ENCODE peak calls at places on chromosomes 2 and 18, in eight cellular contexts. L is RWPE2, V is left ventricle myocardium inferior, Y is PC-3, G is choroid plexus epithelial cell, T is BJ, I is BE2C, R is prostate gland. E is an unnamed sample.

GRCh38 chr2:222423632-222424280 is 587 bp upstream of the SGPP2 start:
- DNase-seq in L (no peak), R (no peak), Y (no peak), T (no peak), G (no peak), I (peak; percentile 14), V (no peak), E (no peak)

GRCh38 chr2:180823546-180824141 is 156.8 kb upstream of the UBE2E3 start:
- DNase-seq in G (peak; percentile 79), L (no peak), V (no peak), Y (peak; percentile 55), T (peak; percentile 5), I (no peak), R (no peak), E (no peak)

GRCh38 chr18:68438983-68439382 is 275.9 kb downstream of the TMX3 start:
- DNase-seq in Y (no peak), T (peak; percentile 87), I (no peak), V (no peak), L (no peak), R (no peak), G (peak; percentile 74), E (no peak)

GRCh38 chr18:23528580-23529472 is 25.5 kb downstream of the RMC1 start:
- DNase-seq in V (peak; percentile 52), T (peak; percentile 69), L (no peak), Y (peak; percentile 39), G (no peak), R (no peak), I (no peak), E (no peak)

GRCh38 chr2:230422149-230422548 is 6.1 kb downstream of the SP100 start:
- DNase-seq in L (no peak), I (no peak), G (no peak), T (no peak), R (no peak), V (no peak), Y (no peak), E (no peak)

GRCh38 chr2:70932631-70933230 is 3.0 kb upstream of the ATP6V1B1 start:
- DNase-seq in L (no peak), T (no peak), I (no peak), V (no peak), G (no peak), Y (no peak), R (no peak), E (no peak)

GRCh38 chr2:64259301-64259700 is 115.1 kb upstream of the PELI1 start:
- DNase-seq in G (peak; percentile 54), T (no peak), Y (no peak), L (no peak), V (peak; percentile 69), I (peak; percentile 81), R (no peak), E (no peak)

GRCh38 chr2:23627236-23627990 is 242.4 kb downstream of the KLHL29 start:
- DNase-seq in T (no peak), G (no peak), I (no peak), L (no peak), R (no peak), V (no peak), Y (no peak), E (no peak)

GRCh38 chr18:63140038-63140450 is 179.5 kb downstream of the BCL2 start:
- DNase-seq in Y (no peak), R (no peak), G (no peak), V (no peak), L (no peak), T (no peak), I (no peak), E (no peak)

GRCh38 chr18:63137999-63138448 is 181.5 kb downstream of the BCL2 start:
- DNase-seq in T (no peak), I (no peak), R (no peak), G (no peak), Y (no peak), L (no peak), V (no peak), E (no peak)

GRCh38 chr18:63141777-63142176 is 177.8 kb downstream of the BCL2 start:
- DNase-seq in Y (no peak), T (no peak), R (no peak), V (no peak), G (no peak), L (no peak), I (no peak), E (no peak)

GRCh38 chr18:63140997-63141776 is 178.4 kb downstream of the BCL2 start:
- DNase-seq in L (no peak), G (no peak), R (no peak), I (no peak), V (no peak), Y (no peak), T (no peak), E (no peak)

GRCh38 chr18:63138469-63139340 is 180.9 kb downstream of the BCL2 start:
- DNase-seq in Y (no peak), L (no peak), V (no peak), T (no peak), R (no peak), G (peak; percentile 18), I (no peak), E (no peak)
- H3K4me3 ChIP-seq in Y (no peak overlapping the region), L (no peak overlapping the region), V (peak overlapping the region; percentile 43), T (no peak overlapping the region), R (no peak overlapping the region), G (no peak overlapping the region), I (no peak overlapping the region), E (peak overlapping the region; percentile 34)

GRCh38 chr18:24595556-24595955 is 135.1 kb downstream of the HRH4 start:
- DNase-seq in I (no peak), V (no peak), L (no peak), T (no peak), R (no peak), Y (no peak), G (no peak), E (no peak)

GRCh38 chr18:24603151-24603550 is 142.7 kb downstream of the HRH4 start:
- DNase-seq in T (no peak), G (no peak), Y (no peak), I (no peak), L (no peak), V (no peak), R (no peak), E (no peak)

GRCh38 chr18:24602156-24602555 is 141.7 kb downstream of the HRH4 start:
- DNase-seq in G (no peak), L (no peak), Y (no peak), T (no peak), V (no peak), R (no peak), I (no peak), E (no peak)

GRCh38 chr18:24601624-24602023 is 141.2 kb downstream of the HRH4 start:
- DNase-seq in R (no peak), T (no peak), Y (no peak), I (no peak), L (no peak), V (no peak), G (no peak), E (no peak)

DNA sequence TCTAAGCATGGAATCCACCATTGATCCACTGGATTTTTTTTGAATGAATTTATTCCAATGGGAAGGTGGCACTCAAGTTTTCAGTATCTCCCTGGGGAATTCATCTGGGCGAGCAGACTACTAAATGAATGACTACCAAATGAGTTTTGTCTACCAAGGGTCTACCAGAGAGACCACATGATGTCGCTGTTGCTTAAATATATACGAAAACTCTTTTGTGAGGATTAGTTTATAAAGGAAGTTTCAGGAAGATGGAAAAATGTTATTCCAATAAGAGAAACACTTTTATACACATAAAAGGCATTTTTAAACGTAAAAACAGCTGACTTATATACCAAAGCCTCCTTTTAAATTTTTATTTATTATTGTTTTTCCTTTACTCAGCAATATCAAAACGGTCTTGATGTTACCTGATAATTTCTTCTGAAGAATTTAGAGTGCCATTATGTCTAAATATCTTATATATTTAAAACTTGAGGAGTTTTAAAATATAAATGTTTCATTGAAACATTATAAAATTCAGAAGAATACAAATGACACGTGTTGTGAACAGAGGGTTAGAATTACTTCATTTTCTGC is 139.7 kb downstream of the HRH4 start:
- DNase-seq in I (peak; percentile 8), G (peak; percentile 72), R (peak; percentile 12), Y (peak; percentile 69), T (peak; percentile 20), V (no peak), L (no peak), E (no peak)
- TF ChIP-seq CTCF in I (peak; percentile 54), G (peak; percentile 64), R (no peak), Y (peak; percentile 78), T (peak; percentile 55), V (peak; percentile 78), L (peak; percentile 73), E (peak; percentile 37)

DNA sequence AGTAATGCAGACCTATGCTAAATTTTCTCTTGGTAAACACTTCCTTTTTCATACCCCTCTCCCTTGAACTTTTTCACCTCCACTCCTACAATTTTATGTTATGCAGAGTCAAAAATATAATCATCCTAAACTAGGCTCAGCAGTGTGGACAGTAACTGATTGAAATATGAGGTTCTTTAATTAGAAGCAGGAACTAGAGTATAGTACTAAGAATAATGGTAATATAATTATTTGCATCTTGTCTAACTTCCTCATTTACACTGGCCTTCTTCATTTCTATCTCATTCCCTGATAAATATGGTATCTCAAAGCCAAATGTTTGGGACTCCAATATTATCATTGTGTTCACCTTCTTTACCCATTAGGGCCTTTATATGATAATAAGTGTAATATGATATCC is 21.7 kb upstream of the GALNT3 start:
- DNase-seq in T (no peak), R (no peak), L (no peak), Y (no peak), V (no peak), I (no peak), G (no peak), E (no peak)
- H3K4me3 ChIP-seq in T (no peak overlapping the region), R (no peak overlapping the region), L (no peak overlapping the region), Y (no peak overlapping the region), V (no peak overlapping the region), I (no peak overlapping the region), G (no peak overlapping the region), E (no peak overlapping the region)

GRCh38 chr2:134181219-134181618 is 72.7 kb upstream of the MGAT5 start:
- DNase-seq in T (no peak), I (no peak), Y (no peak), R (no peak), G (no peak), L (no peak), V (no peak), E (no peak)
- TF ChIP-seq CTCF in T (no peak), I (no peak), Y (no peak), R (no peak), G (no peak), L (no peak), V (no peak), E (no peak)

GRCh38 chr2:74441111-74441689 is 537 bp downstream of the RTKN start:
- DNase-seq in R (no peak), L (no peak), I (no peak), V (no peak), Y (no peak), T (no peak), G (no peak), E (no peak)
- H3K4me3 ChIP-seq in R (peak overlapping the region; percentile 38), L (peak overlapping the region; percentile 42), I (no peak overlapping the region), V (peak overlapping the region; percentile 73), Y (peak overlapping the region; percentile 73), T (no peak overlapping the region), G (peak overlapping the region; percentile 68), E (peak overlapping the region; percentile 72)

DNA sequence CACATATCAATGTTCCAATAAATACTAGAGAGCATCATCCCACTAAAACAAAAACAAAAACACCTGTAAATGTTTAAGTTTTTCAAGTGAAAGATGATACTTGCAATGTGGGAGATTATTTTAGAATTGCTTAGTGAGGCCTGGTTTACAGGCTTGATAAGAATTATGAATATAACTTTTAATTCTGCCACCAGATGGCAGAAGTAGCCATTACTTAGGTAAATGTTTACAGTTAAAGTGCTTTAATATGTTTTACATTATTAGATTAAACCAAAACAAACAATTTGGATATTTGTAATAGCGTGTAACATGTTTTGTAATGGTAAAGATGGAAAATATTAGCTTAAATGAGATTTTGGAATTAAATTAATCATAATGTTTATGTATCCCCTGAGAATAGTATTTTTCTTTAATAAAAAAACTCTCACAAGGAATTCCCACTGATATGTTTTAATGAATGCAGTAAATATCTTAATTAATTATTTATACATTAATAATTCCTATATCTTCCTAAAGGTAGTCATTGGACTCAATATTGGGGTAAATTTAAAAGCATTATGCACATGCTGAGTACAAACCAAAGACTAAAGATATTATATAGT is 522.0 kb downstream of the SPAG16 start:
- DNase-seq in Y (peak; percentile 71), G (peak; percentile 43), R (no peak), L (no peak), V (no peak), T (no peak), I (no peak), E (no peak)
- TF ChIP-seq CTCF in Y (peak; percentile 73), G (peak; percentile 25), R (no peak), L (peak; percentile 74), V (peak; percentile 49), T (peak; percentile 22), I (peak; percentile 28), E (peak; percentile 29)